ENCODE peak calls at places on chromosomes 11 and 22, in four cellular contexts. G is mesenchymal stem cell, P is IMR-90, V is H9. Q is an unnamed sample.

GRCh38 chr22:44801476-44801875 is 49.1 kb downstream of the ARHGAP8 start:
- DNase-seq in P (no peak), V (no peak), G (no peak), Q (no peak)

GRCh38 chr11:120832609-120833221 is 191.2 kb upstream of the TBCEL start:
- DNase-seq in V (no peak), P (no peak), G (no peak), Q (peak; percentile 32)

GRCh38 chr11:123080023-123080422 is 18.1 kb upstream of the HSPA8 start:
- DNase-seq in G (no peak), V (no peak), P (peak; percentile 43), Q (no peak)

GRCh38 chr11:104583857-104584256 is 314.4 kb downstream of the CASP12 start:
- DNase-seq in P (no peak), G (no peak), V (no peak), Q (no peak)

GRCh38 chr11:61627831-61628753 is 47.2 kb upstream of the SYT7 start:
- DNase-seq in G (peak; percentile 61), P (peak; percentile 73), V (peak; percentile 86), Q (peak; percentile 67)

GRCh38 chr22:24236656-24237055 is 8.2 kb downstream of the GGT5 start:
- DNase-seq in P (no peak), G (no peak), V (no peak), Q (no peak)

GRCh38 chr11:80843266-80843974 is 1402.6 kb upstream of the TENM4 start:
- DNase-seq in P (no peak), G (no peak), V (no peak), Q (no peak)

GRCh38 chr11:46711288-46711687 is 7.7 kb upstream of the F2 start:
- DNase-seq in G (no peak), V (no peak), P (peak; percentile 48), Q (no peak)

GRCh38 chr22:25403752-25404471 is 160.6 kb upstream of the GRK3 start:
- DNase-seq in G (peak; percentile 57), V (no peak), P (peak; percentile 41), Q (no peak)

GRCh38 chr11:88666364-88666763 is 328.8 kb upstream of the CTSC start:
- DNase-seq in P (no peak), V (no peak), G (no peak), Q (no peak)

DNA sequence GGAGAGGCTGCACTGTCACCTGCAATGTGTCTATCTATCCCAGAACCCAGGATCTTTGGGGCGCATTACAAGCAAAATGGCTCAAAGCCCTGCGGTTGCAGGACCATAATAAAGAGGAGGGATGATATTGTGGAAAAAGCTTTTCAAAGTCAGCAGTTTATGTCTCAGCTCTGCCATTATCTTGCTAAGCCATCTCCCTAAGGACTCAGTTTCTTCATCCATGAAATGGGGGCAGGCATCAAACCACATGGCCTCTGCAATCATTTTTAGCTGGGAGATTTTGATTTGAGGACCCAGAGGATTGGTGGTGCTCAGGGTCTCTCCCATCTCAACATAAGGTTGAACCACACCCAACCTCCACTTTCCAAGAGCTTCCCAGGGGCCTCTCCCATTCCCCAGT is 513.8 kb downstream of the MIAT start:
- DNase-seq in P (no peak), G (no peak), V (no peak), Q (no peak)
- H2BK15ac ChIP-seq in P (no peak overlapping the region), G (no peak overlapping the region), V (no peak overlapping the region), Q (no peak overlapping the region)

GRCh38 chr22:41184679-41185078 is 20.4 kb upstream of the L3MBTL2 start:
- DNase-seq in G (no peak), V (peak; percentile 84), P (no peak), Q (no peak)
- H3K4ac ChIP-seq in G (no peak overlapping the region), V (no peak overlapping the region), P (no peak overlapping the region), Q (no peak overlapping the region)

DNA sequence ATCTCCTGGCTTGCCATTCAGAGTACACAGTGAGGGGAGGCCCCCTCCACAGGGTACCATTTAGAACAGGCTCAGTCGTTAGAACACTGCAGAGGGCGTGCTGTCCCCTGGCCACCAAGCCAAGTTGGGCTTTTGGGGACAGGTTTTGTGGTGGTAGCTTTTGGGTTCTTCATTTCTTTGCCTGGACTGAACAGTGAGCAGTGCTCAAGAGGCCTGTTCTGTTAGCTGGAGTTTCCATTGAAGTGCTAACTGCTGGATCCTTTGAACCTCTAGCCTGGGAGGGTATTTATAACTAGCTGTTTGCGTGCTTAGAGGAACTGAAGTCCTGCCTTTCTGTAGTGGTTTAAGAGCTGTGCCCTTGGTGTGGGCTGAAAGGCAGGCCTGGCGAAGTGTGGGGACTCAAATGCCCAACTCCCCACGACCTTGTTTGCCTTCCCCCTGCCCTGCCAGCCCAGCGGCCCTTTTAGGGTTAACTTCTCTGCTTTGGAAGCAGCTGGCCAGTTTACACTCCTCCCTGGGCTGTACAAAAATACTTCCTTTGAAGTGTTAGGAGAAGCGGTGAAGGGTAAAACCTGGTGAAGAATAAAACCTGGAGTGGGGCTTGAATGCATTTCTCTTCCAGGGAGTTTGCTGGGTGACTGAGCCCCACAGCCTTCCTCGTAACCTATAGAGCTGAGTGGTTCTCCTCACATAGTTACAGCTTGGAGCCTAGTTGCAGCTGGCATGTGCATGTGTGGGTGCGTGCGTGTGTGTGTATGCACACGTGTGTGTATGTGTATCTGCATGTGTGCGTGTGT is 34.6 kb downstream of the ZNRF3 start:
- DNase-seq in V (no peak), P (peak; percentile 31), G (peak; percentile 66), Q (peak; percentile 65)
- H2BK15ac ChIP-seq in V (no peak overlapping the region), P (no peak overlapping the region), G (no peak overlapping the region), Q (no peak overlapping the region)

DNA sequence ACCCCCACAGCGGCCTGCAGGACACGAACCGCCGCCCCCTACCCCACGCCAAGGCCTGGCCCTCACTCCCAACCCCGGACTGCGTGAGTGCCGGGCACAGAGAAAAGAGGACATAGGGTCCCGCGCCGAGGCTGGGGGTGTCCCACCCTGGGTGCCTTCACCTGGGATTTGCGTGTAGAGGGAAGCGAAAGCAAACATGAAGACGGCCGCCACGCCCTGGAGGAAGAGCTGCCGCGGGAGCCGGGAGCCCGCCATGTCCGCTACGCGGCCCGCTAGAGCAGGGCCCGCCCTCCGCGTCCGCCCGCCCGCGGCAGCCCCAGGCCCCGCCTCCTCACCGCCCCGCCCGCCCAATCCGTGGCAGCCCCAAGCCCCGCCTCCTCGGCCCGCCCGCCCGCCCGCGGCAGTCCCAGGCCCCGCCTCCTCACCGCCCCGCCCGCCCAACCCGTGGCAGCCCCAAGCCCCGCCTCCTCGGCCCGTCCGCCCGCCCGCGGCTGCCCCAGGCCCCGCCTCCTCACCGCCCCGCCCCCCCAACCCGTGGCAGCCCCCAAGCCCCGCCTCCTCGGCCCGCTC is at the start of gene LMF2:
- DNase-seq in V (no peak), G (peak; percentile 79), P (no peak), Q (no peak)
- H3K4ac ChIP-seq in V (no peak within 1 kb of the TSS), G (peak within 1 kb of the TSS; percentile 80), P (peak within 1 kb of the TSS; percentile 97), Q (peak within 1 kb of the TSS; percentile 93)

GRCh38 chr22:48348855-48349254 is 1478.8 kb downstream of the BRD1 start:
- DNase-seq in G (no peak), V (no peak), P (no peak), Q (no peak)
- H2BK15ac ChIP-seq in G (no peak overlapping the region), V (no peak overlapping the region), P (no peak overlapping the region), Q (no peak overlapping the region)

GRCh38 chr22:41512421-41513194 is 31.7 kb downstream of the POLR3H start:
- DNase-seq in V (peak; percentile 93), P (peak; percentile 70), G (peak; percentile 72), Q (peak; percentile 57)
- H3K4ac ChIP-seq in V (no peak overlapping the region), P (peak overlapping the region; percentile 86), G (peak overlapping the region; percentile 63), Q (no peak overlapping the region)

GRCh38 chr22:48869788-48870187 is 957.9 kb downstream of the BRD1 start:
- DNase-seq in P (no peak), G (no peak), V (no peak), Q (no peak)

GRCh38 chr22:48867891-48868290 is 959.8 kb downstream of the BRD1 start:
- DNase-seq in V (no peak), P (no peak), G (no peak), Q (no peak)

GRCh38 chr22:48870436-48870835 is 957.2 kb downstream of the BRD1 start:
- DNase-seq in V (no peak), P (no peak), G (no peak), Q (no peak)

GRCh38 chr22:48868554-48868953 is 959.1 kb downstream of the BRD1 start:
- DNase-seq in P (no peak), G (no peak), V (no peak), Q (no peak)

GRCh38 chr22:48869161-48869560 is 958.5 kb downstream of the BRD1 start:
- DNase-seq in V (no peak), P (no peak), G (no peak), Q (no peak)
- H2BK15ac ChIP-seq in V (no peak overlapping the region), P (no peak overlapping the region), G (no peak overlapping the region), Q (no peak overlapping the region)